ENCODE peak calls at places on chromosomes 3 and 15, in six cellular contexts. Q is nephron progenitor cell, R is RWPE1, V is GM20000, H is WTC11, C is cardiac fibroblast. U is an unnamed sample.

GRCh38 chr15:91142097-91142744 is 42.2 kb downstream of the SV2B start:
- DNase-seq in Q (no peak), R (peak), V (peak), H (no peak), C (peak), U (no peak)

GRCh38 chr3:111249421-111249820 is 177.8 kb downstream of the NECTIN3 start:
- DNase-seq in Q (no peak), R (no peak), V (no peak), H (no peak), C (no peak), U (no peak)

GRCh38 chr3:46372492-46373359 is 2.0 kb downstream of the CCR5 start:
- DNase-seq in Q (no peak), R (peak), V (peak), H (no peak), C (peak), U (peak)

GRCh38 chr3:42803800-42804112 is 534 bp downstream of the HIGD1A start:
- DNase-seq in Q (peak), R (peak), V (peak), H (peak), C (no peak), U (no peak)

GRCh38 chr15:100529556-100529955 is 806 bp upstream of the CERS3 start:
- DNase-seq in Q (no peak), R (peak), V (no peak), H (no peak), C (no peak), U (no peak)

GRCh38 chr15:87866961-87867360 is 389.6 kb downstream of the NTRK3 start:
- DNase-seq in Q (no peak), R (no peak), V (no peak), H (no peak), C (no peak), U (no peak)

GRCh38 chr3:57228734-57229505 is 1.4 kb downstream of the APPL1 start:
- DNase-seq in Q (no peak), R (peak), V (peak), H (no peak), C (peak), U (no peak)

GRCh38 chr15:57545995-57546394 is 45.7 kb upstream of the MYZAP start:
- DNase-seq in Q (no peak), R (no peak), V (no peak), H (no peak), C (no peak), U (no peak)

DNA sequence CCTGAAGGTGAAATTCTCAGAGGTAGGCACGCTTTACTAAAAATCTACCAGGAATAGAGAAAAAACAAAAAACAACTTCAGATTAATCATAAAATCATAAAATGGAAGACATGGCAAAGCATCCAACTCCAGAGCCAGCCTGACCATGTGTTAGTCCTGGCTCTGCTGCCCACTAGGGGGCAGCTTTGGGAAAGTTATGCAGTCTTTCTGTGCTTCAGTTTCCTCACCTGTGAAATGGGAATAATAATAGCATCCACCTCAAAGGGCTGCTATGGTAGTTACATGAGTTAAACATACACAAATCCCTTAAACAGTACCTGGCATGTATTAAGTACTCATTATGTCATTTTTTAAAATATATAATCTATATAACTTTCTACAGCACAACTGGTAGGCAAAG is 52.3 kb downstream of the WNT5A start:
- DNase-seq in Q (no peak), R (no peak), V (peak), H (peak), C (peak), U (no peak)
- TF ChIP-seq CTCF in Q (peak), R (peak), V (peak), H (peak), C (peak), U (peak)

DNA sequence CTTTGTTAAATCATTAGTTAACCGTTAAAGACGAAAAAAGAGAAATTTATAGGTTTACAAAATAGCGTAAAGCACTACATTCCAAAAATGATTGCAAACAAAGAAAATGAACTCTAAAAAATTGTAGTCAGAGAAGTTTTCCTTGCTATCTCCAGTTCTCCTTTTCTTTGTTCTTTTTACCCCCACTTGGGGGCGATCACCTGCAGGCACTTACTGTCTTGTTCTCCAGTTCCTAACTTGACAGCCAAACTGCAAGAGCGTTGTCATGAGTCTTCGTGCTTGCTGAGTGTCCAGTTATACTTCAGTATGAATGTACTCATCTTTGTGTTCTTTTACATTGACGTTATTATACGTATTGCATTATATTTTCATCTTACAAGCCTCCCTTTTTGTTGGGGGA is 54.5 kb downstream of the CHD2 start:
- DNase-seq in Q (peak), R (no peak), V (no peak), H (no peak), C (peak), U (no peak)
- TF ChIP-seq CTCF in Q (peak), R (no peak), V (no peak), H (peak), C (peak), U (peak)

GRCh38 chr3:67941433-67942030 is 287.1 kb upstream of the SUCLG2 start:
- DNase-seq in Q (no peak), R (no peak), V (no peak), H (no peak), C (no peak), U (no peak)

GRCh38 chr3:67943546-67943945 is 289.1 kb upstream of the SUCLG2 start:
- DNase-seq in Q (no peak), R (no peak), V (no peak), H (no peak), C (no peak), U (no peak)

GRCh38 chr3:67937498-67938118 is 283.2 kb upstream of the SUCLG2 start:
- DNase-seq in Q (no peak), R (no peak), V (no peak), H (no peak), C (no peak), U (no peak)

GRCh38 chr3:67940200-67940952 is 286.0 kb upstream of the SUCLG2 start:
- DNase-seq in Q (no peak), R (no peak), V (no peak), H (no peak), C (peak), U (no peak)
- TF ChIP-seq CTCF in Q (no peak), R (no peak), V (no peak), H (no peak), C (no peak), U (no peak)

DNA sequence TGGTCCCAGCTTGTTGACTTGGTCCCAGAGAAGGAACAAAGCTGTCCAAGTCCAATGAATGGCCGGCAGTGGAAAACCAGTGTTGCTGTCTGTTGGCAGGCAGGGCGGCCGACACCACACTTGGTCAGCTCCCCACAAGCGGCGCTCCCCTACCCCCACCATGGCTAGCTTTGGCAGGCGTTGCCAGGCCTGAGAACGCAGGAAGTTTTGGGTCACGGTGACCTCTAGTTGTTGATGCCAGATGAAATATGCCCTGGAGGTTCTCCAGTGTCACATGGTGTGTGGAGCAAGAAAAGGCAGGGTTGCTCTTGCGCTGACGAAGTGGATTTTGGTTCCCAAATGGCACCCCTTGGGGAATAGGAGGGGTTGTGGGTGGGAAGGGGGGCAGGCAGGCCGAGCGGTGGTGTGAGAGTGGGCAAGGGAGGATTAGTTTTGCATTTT is 72.7 kb upstream of the TPRG1 start:
- DNase-seq in Q (no peak), R (no peak), V (no peak), H (no peak), C (no peak), U (no peak)
- TF ChIP-seq CTCF in Q (no peak), R (no peak), V (no peak), H (no peak), C (no peak), U (no peak)

DNA sequence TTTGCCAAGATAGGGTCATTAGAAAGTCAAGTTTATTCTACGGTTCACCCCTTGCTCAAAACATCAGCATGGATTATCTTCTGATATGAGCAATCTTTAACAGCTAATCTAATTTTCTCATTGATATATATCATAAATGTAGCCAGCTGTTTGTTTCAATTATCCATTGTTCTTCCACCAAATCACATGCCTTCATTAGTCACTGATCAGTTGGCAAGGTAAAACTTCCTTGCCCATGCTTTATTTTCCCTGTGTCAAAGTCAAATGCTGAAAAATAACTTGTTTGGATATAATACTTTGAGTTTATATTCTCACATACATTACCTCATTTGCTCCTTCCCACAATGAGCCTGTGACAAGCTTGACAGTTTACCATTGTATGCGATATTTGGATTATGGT is 60.6 kb downstream of the DPH6 start:
- DNase-seq in Q (no peak), R (no peak), V (no peak), H (no peak), C (no peak), U (no peak)
- TF ChIP-seq CTCF in Q (no peak), R (no peak), V (no peak), H (no peak), C (no peak), U (no peak)

DNA sequence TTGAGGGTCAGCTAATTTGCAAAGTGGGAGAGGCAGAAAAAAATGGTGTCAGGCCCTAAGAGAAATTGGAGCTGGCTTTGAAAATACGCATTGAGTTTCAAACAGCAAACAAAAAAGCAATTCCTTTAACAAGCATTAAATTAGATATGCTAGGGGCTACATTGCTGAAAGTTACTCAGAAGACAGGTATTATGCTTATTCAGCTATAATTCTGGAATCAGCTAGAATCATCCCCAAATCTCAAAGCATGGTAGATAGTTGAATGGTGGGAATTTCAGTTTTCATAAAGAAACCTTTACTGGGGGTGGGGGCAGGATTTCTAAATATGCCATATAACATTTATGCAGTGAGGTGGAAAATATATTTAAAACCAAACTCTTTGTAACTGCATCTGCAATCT is 50.5 kb downstream of the BHLHE40 start:
- DNase-seq in Q (no peak), R (no peak), V (no peak), H (no peak), C (no peak), U (no peak)
- TF ChIP-seq CTCF in Q (no peak), R (no peak), V (no peak), H (no peak), C (no peak), U (no peak)

GRCh38 chr15:74132681-74133070 is 2.3 kb downstream of the ISLR2 start:
- DNase-seq in Q (peak), R (no peak), V (no peak), H (no peak), C (peak), U (no peak)

GRCh38 chr15:74131618-74132191 is 1.3 kb downstream of the ISLR2 start:
- DNase-seq in Q (no peak), R (no peak), V (no peak), H (no peak), C (no peak), U (no peak)

GRCh38 chr15:74134387-74135027 is 4.1 kb downstream of the ISLR2 start:
- DNase-seq in Q (peak), R (peak), V (peak), H (peak), C (peak), U (no peak)

GRCh38 chr15:74133703-74134386 is 3.5 kb downstream of the ISLR2 start:
- DNase-seq in Q (no peak), R (no peak), V (no peak), H (no peak), C (no peak), U (no peak)

DNA sequence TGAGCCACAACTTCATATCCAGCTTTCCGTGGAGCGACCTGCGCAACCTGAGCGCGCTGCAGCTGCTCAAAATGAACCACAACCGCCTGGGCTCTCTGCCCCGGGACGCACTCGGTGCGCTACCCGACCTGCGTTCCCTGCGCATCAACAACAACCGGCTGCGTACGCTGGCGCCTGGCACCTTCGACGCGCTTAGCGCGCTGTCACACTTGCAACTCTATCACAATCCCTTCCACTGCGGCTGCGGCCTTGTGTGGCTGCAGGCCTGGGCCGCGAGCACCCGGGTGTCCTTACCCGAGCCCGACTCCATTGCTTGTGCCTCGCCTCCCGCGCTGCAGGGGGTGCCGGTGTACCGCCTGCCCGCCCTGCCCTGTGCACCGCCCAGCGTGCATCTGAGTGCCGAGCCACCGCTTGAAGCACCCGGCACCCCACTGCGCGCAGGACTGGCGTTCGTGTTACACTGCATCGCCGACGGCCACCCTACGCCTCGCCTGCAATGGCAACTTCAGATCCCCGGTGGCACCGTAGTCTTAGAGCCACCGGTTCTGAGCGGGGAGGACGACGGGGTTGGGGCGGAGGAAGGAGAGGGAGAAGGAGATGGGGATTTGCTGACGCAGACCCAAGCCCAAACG is 2.8 kb downstream of the ISLR2 start:
- DNase-seq in Q (peak), R (no peak), V (peak), H (peak), C (peak), U (no peak)
- TF ChIP-seq CTCF in Q (no peak), R (peak), V (no peak), H (no peak), C (no peak), U (no peak)

GRCh38 chr3:62497156-62497555 is 123.8 kb upstream of the FEZF2 start:
- DNase-seq in Q (no peak), R (no peak), V (no peak), H (no peak), C (no peak), U (no peak)

GRCh38 chr3:62502315-62503300 is 129.3 kb upstream of the FEZF2 start:
- DNase-seq in Q (no peak), R (no peak), V (no peak), H (no peak), C (no peak), U (no peak)

GRCh38 chr3:62496509-62496908 is 123.2 kb upstream of the FEZF2 start:
- DNase-seq in Q (no peak), R (no peak), V (no peak), H (no peak), C (no peak), U (no peak)

DNA sequence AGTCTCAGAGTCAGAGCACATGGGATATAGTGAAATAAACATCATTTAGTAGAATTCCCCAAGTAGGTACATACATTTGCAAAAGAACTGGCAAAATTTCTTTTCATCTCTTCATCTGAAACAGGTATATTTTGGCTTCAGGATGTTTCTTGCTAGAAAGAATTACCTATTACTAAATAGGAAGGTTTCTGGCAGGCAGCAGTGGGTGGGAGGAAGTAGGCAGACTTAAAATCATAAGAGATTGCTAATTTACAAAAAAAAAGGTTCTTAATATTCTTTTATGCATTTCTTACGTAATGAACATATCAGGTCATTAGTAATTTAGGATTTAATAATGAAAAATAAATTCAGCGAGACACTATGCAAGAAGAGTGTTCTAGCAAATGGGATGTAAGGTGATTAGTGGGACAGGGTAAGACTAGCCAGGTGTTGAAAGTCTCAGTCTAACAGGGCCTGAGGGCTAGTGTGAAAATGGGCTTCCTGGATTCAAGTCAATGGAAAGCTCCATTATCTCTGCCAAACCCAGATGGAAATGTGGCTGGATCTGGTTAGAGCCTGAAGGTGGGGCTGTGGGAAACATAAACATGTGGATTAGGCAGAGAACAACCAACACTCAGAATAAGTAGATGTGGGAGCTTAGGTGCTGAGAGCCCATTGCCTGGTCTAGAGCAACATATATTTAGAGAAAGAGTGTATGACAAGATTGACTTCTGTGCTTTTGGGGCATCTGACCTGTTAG is 127.4 kb upstream of the FEZF2 start:
- DNase-seq in Q (no peak), R (no peak), V (no peak), H (peak), C (no peak), U (no peak)
- TF ChIP-seq CTCF in Q (no peak), R (no peak), V (no peak), H (no peak), C (no peak), U (no peak)

U was measured in astrocyte of the cerebellum.